ENCODE peak calls at places on chromosome 7, in seven cellular contexts. O is HCT116, E is T47D, Y is H1, Q is K562, D is HepG2, K is GM12878. X is an unnamed sample.

GRCh38 chr7:99407849-99408346 is 499 bp downstream of the PDAP1 start:
- DNase-seq in O (no peak), E (peak), Y (no peak), Q (peak), D (peak), K (no peak), X (peak)

GRCh38 chr7:146656988-146657387 is 540.4 kb downstream of the CNTNAP2 start:
- DNase-seq in O (no peak), E (no peak), Y (no peak), Q (no peak), D (no peak), K (no peak), X (no peak)

GRCh38 chr7:23533160-23533559 is 1.4 kb upstream of the TRA2A start:
- DNase-seq in O (no peak), E (no peak), Y (no peak), Q (no peak), D (no peak), K (no peak), X (no peak)

GRCh38 chr7:159033956-159034938 is 110.4 kb downstream of the VIPR2 start:
- DNase-seq in O (no peak), E (no peak), Y (no peak), Q (no peak), D (no peak), K (no peak), X (no peak)

GRCh38 chr7:137790828-137791227 is 55.9 kb downstream of the DGKI start:
- DNase-seq in O (no peak), E (no peak), Y (no peak), Q (no peak), D (no peak), K (no peak), X (no peak)

GRCh38 chr7:140686921-140687320 is 9.6 kb upstream of the NDUFB2 start:
- DNase-seq in O (no peak), E (no peak), Y (no peak), Q (no peak), D (no peak), K (no peak), X (no peak)

GRCh38 chr7:68862736-68863135 is 735.5 kb upstream of the AUTS2 start:
- DNase-seq in O (no peak), E (no peak), Y (no peak), Q (no peak), D (no peak), K (no peak), X (no peak)

GRCh38 chr7:70356324-70356797 is 758.1 kb downstream of the AUTS2 start:
- DNase-seq in O (no peak), E (no peak), Y (no peak), Q (no peak), D (no peak), K (no peak), X (no peak)

GRCh38 chr7:128310499-128310898 is 33.2 kb downstream of the RBM28 start:
- DNase-seq in O (no peak), E (no peak), Y (no peak), Q (no peak), D (peak), K (no peak), X (no peak)

GRCh38 chr7:91683823-91684222 is 196.7 kb downstream of the MTERF1 start:
- DNase-seq in O (no peak), E (no peak), Y (no peak), Q (peak), D (no peak), K (no peak), X (peak)

GRCh38 chr7:79199961-79200360 is 253.5 kb downstream of the MAGI2 start:
- DNase-seq in O (no peak), E (no peak), Y (no peak), Q (no peak), D (no peak), K (no peak), X (no peak)

GRCh38 chr7:102303669-102304422 is 17.2 kb downstream of the SH2B2 start:
- DNase-seq in O (no peak), E (no peak), Y (no peak), Q (no peak), D (no peak), K (no peak), X (no peak)
- TF ChIP-seq JUND in O (no peak), E (no peak), Y (no peak), Q (no peak), D (no peak), K (no peak), X (no peak)

GRCh38 chr7:19488056-19488455 is 220.8 kb downstream of the POLR1F start:
- DNase-seq in O (no peak), E (no peak), Y (no peak), Q (no peak), D (no peak), K (no peak), X (no peak)

GRCh38 chr7:19489162-19489820 is 219.5 kb downstream of the POLR1F start:
- DNase-seq in O (no peak), E (no peak), Y (no peak), Q (no peak), D (no peak), K (no peak), X (no peak)

GRCh38 chr7:19491371-19491770 is 217.5 kb downstream of the POLR1F start:
- DNase-seq in O (no peak), E (no peak), Y (no peak), Q (no peak), D (no peak), K (no peak), X (no peak)

GRCh38 chr7:19491821-19492452 is 216.9 kb downstream of the POLR1F start:
- DNase-seq in O (peak), E (peak), Y (no peak), Q (peak), D (no peak), K (no peak), X (peak)
- TF ChIP-seq JUND in O (no peak), E (no peak), Y (no peak), Q (no peak), D (no peak), K (no peak), X (no peak)

GRCh38 chr7:125409921-125410320 is 480.3 kb upstream of the POT1 start:
- DNase-seq in O (no peak), E (no peak), Y (no peak), Q (no peak), D (no peak), K (no peak), X (no peak)
- TF ChIP-seq JUND in O (no peak), E (no peak), Y (no peak), Q (no peak), D (no peak), K (no peak), X (no peak)

DNA sequence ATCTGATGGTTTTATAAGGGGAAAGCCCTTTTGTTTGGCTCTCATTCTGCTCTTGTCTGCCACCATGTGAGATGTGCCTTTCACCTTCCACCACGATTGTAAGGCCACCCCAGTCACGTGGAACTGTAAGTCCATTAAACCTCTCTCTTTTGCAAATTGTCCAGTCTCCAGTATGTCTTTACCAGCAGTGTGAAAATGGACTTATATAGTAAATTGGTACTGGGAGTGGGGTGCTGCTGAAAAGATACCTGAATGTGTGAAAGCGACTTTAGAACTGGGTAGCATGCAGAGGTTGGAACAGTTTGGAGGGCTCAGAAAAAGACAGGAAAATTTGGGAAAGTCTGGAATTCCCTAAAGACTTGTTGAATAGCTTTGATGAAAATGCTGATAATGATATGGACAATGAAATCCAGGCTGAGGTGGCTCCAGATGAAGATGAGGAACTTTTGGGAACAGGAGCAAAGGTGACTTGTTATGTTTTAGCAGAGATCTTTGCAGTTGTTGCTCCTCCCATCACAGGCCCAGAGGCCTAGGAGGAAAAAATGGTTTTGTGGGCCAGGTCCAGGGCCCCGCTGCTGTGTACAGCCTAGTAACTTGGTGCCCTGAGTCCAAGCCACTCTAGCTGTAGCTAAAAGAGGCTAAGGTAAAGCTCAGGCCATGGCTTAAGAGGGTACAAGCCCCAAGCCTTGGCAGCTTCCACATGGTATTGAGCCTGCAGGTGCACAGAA is 275.7 kb upstream of the NPSR1 start:
- DNase-seq in O (no peak), E (no peak), Y (no peak), Q (no peak), D (no peak), K (no peak), X (no peak)
- TF ChIP-seq JUND in O (no peak), E (no peak), Y (no peak), Q (no peak), D (no peak), K (no peak), X (no peak)

GRCh38 chr7:65404020-65404419 is 30.4 kb downstream of the ZNF92 start:
- DNase-seq in O (peak), E (no peak), Y (no peak), Q (peak), D (no peak), K (no peak), X (no peak)
- TF ChIP-seq JUND in O (no peak), E (no peak), Y (no peak), Q (peak), D (no peak), K (no peak), X (no peak)

GRCh38 chr7:136389933-136390332 is 412.8 kb upstream of the MTPN start:
- DNase-seq in O (no peak), E (no peak), Y (no peak), Q (no peak), D (no peak), K (no peak), X (no peak)

GRCh38 chr7:136386876-136387275 is 409.7 kb upstream of the MTPN start:
- DNase-seq in O (no peak), E (no peak), Y (no peak), Q (no peak), D (no peak), K (no peak), X (no peak)

GRCh38 chr7:136391371-136391770 is 414.2 kb upstream of the MTPN start:
- DNase-seq in O (no peak), E (no peak), Y (no peak), Q (no peak), D (no peak), K (no peak), X (no peak)
- TF ChIP-seq JUND in O (no peak), E (no peak), Y (no peak), Q (no peak), D (no peak), K (no peak), X (no peak)

GRCh38 chr7:148588891-148589215 is 1.7 kb upstream of the C7orf33 start:
- DNase-seq in O (no peak), E (no peak), Y (no peak), Q (no peak), D (no peak), K (no peak), X (no peak)
- TF ChIP-seq JUND in O (no peak), E (no peak), Y (no peak), Q (no peak), D (no peak), K (no peak), X (no peak)